ENCODE peak calls at places on chromosomes 1 and 21, in eight cellular contexts. F, H, I, V, K, W, Z and U are unnamed samples.

GRCh38 chr1:177772621-177773020 is 197.2 kb downstream of the SEC16B start:
- DNase-seq in I (no peak), K (no peak), Z (no peak), V (peak), F (no peak), H (no peak), W (no peak), U (no peak)

GRCh38 chr1:154860154-154860870 is 9.8 kb downstream of the KCNN3 start:
- DNase-seq in F (no peak), K (no peak), W (no peak), Z (no peak), H (no peak), V (no peak), I (no peak), U (no peak)

GRCh38 chr1:203911806-203912205 is 50.4 kb downstream of the SNRPE start:
- DNase-seq in V (peak), F (no peak), H (no peak), K (peak), I (no peak), W (no peak), Z (peak), U (no peak)

GRCh38 chr1:17851075-17851474 is 95.9 kb downstream of the ACTL8 start:
- DNase-seq in F (no peak), I (no peak), K (no peak), H (no peak), Z (no peak), W (no peak), V (no peak), U (no peak)

GRCh38 chr1:54721719-54722118 is 6.1 kb downstream of the TTC4 start:
- DNase-seq in V (peak), W (no peak), F (no peak), K (no peak), H (no peak), I (no peak), Z (no peak), U (no peak)

GRCh38 chr1:204171751-204172178 is 5.6 kb upstream of the REN start:
- DNase-seq in F (no peak), H (peak), I (peak), W (no peak), V (peak), K (peak), Z (peak), U (no peak)

GRCh38 chr1:156162430-156163037 is 9.1 kb downstream of the SEMA4A start:
- DNase-seq in Z (peak), V (no peak), F (no peak), I (no peak), K (peak), W (no peak), H (no peak), U (no peak)

GRCh38 chr1:221575605-221576004 is 166.3 kb downstream of the DUSP10 start:
- DNase-seq in F (no peak), W (no peak), V (no peak), H (no peak), K (peak), Z (peak), I (no peak), U (no peak)

GRCh38 chr1:56590520-56591011 is 11.2 kb upstream of the PLPP3 start:
- DNase-seq in I (no peak), K (peak), Z (peak), F (no peak), V (no peak), H (no peak), W (no peak), U (no peak)

GRCh38 chr21:38879912-38880577 is 74.3 kb downstream of the ETS2 start:
- DNase-seq in I (no peak), F (no peak), K (no peak), Z (no peak), V (no peak), H (no peak), W (no peak), U (no peak)

GRCh38 chr21:31257265-31257664 is 86.8 kb downstream of the TIAM1 start:
- DNase-seq in V (no peak), F (no peak), Z (no peak), K (no peak), W (no peak), I (no peak), H (no peak), U (no peak)

GRCh38 chr1:162035241-162035640 is 11.6 kb upstream of the OLFML2B start:
- DNase-seq in Z (peak), V (peak), W (no peak), I (no peak), F (no peak), K (no peak), H (peak), U (no peak)

GRCh38 chr1:102640872-102641271 is 467.4 kb downstream of the COL11A1 start:
- DNase-seq in W (no peak), I (no peak), F (no peak), Z (peak), H (no peak), K (no peak), V (no peak), U (no peak)

GRCh38 chr1:43531906-43532584 is 1.4 kb downstream of the PTPRF start:
- DNase-seq in V (peak), F (no peak), H (no peak), W (no peak), K (no peak), I (no peak), Z (no peak), U (peak)